ENCODE peak calls at places on chromosomes 3 and 15, in ten cellular contexts. S, K, R, N, L, Y, J, P, H and W are unnamed samples.

GRCh38 chr15:34039506-34040123 is 611 bp upstream of the AVEN start:
- DNase-seq in P (no peak), L (no peak), H (no peak), Y (no peak), N (no peak), S (peak; percentile 36), R (peak; percentile 23), K (no peak), J (peak; percentile 36), W (peak; percentile 60)

GRCh38 chr3:98596902-98597500 is 3.6 kb upstream of the CPOX start:
- DNase-seq in R (peak; percentile 71), N (no peak), K (peak; percentile 46), H (no peak), S (no peak), P (no peak), Y (peak; percentile 16), L (no peak), J (peak; percentile 40), W (no peak)

GRCh38 chr15:57932348-57932747 is 133.2 kb downstream of the ALDH1A2 start:
- DNase-seq in H (no peak), L (no peak), J (no peak), K (no peak), R (no peak), S (no peak), N (no peak), Y (no peak), P (no peak), W (no peak)

GRCh38 chr3:45010718-45011355 is 15.3 kb upstream of the CLEC3B start:
- DNase-seq in H (no peak), L (no peak), N (no peak), K (no peak), P (no peak), R (no peak), S (no peak), Y (peak; percentile 93), J (peak; percentile 88), W (no peak)

GRCh38 chr3:14410501-14411165 is 8.2 kb downstream of the SLC6A6 start:
- DNase-seq in H (no peak), S (no peak), K (no peak), J (peak; percentile 75), P (peak; percentile 53), L (no peak), R (no peak), Y (peak; percentile 89), N (no peak), W (no peak)

GRCh38 chr3:104992618-104993017 is 374.1 kb upstream of the ALCAM start:
- DNase-seq in Y (no peak), H (no peak), S (no peak), K (no peak), N (no peak), L (no peak), R (no peak), P (no peak), J (no peak), W (no peak)

GRCh38 chr15:74835312-74835823 is 7.6 kb downstream of the ULK3 start:
- DNase-seq in N (peak; percentile 69), S (no peak), P (no peak), K (peak; percentile 68), R (peak; percentile 56), Y (peak; percentile 25), H (peak; percentile 65), J (peak; percentile 79), L (peak; percentile 80), W (peak; percentile 74)

GRCh38 chr3:151403246-151403645 is 18.7 kb upstream of the P2RY12 start:
- DNase-seq in S (no peak), L (no peak), J (peak; percentile 62), R (no peak), Y (peak; percentile 62), P (peak; percentile 16), N (no peak), H (no peak), K (no peak), W (no peak)

GRCh38 chr3:138941259-138941885 is 5.6 kb downstream of the FOXL2 start:
- DNase-seq in R (peak; percentile 19), Y (peak; percentile 16), L (peak; percentile 66), P (peak; percentile 11), N (no peak), J (peak; percentile 65), H (no peak), K (peak; percentile 61), S (no peak), W (no peak)

GRCh38 chr15:80367094-80367493 is 37.1 kb upstream of the ARNT2 start:
- DNase-seq in N (no peak), P (no peak), H (no peak), K (no peak), R (no peak), Y (peak; percentile 4), S (no peak), L (no peak), J (no peak), W (no peak)

GRCh38 chr15:83107841-83108181 is 366 bp downstream of the TM6SF1 start:
- DNase-seq in R (peak; percentile 21), P (no peak), S (no peak), N (no peak), K (no peak), Y (no peak), L (no peak), J (no peak), H (peak; percentile 24), W (no peak)

GRCh38 chr3:49732592-49732991 is 8.8 kb upstream of the GMPPB start:
- DNase-seq in J (no peak), L (no peak), K (no peak), R (no peak), Y (no peak), P (no peak), N (no peak), H (no peak), S (no peak), W (no peak)
- TF ChIP-seq CTCF in J (no peak), L (no peak), K (no peak), R (no peak), Y (no peak), P (no peak), N (no peak), H (no peak), S (no peak), W (no peak)

GRCh38 chr15:39200586-39200985 is 380.3 kb upstream of the THBS1 start:
- DNase-seq in J (peak; percentile 46), R (no peak), N (no peak), K (no peak), L (no peak), Y (no peak), P (no peak), H (no peak), S (no peak), W (no peak)

GRCh38 chr15:39195988-39196486 is 384.8 kb upstream of the THBS1 start:
- DNase-seq in J (peak; percentile 99), N (no peak), L (no peak), P (no peak), Y (peak; percentile 89), K (no peak), S (peak; percentile 22), H (no peak), R (no peak), W (no peak)

GRCh38 chr15:39194431-39194830 is 386.4 kb upstream of the THBS1 start:
- DNase-seq in Y (peak; percentile 47), S (no peak), R (no peak), L (no peak), J (no peak), N (no peak), K (no peak), H (no peak), P (no peak), W (no peak)

GRCh38 chr15:39199076-39199475 is 381.8 kb upstream of the THBS1 start:
- DNase-seq in K (no peak), N (peak; percentile 21), P (no peak), Y (peak; percentile 57), J (no peak), H (peak; percentile 33), L (no peak), S (no peak), R (no peak), W (no peak)

DNA sequence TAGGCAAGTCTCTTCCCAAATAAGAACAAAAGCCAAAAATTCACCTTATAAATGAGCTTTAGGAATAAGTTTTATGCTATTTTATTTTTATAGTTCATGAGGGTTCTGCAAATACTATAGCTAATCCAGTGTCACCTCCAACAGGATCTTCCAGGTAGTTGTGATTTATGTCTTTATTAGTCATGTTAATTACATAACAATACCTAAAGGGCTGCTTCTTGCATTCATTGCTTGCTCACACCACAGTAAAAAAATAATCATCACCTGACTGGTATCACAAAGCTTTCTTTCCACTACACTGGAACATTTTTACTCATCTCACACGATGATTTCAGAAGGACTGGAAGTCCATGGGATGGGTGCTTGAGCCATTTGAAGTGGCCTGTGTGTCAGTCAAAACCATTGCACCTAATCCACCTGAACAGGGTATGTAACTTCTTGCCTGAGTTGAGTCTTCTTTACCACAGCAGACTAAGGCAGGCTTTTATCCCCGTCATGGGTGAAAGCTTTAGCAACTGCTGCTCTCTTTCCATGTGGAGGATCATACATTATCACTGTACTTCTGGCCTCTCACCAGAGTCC is 382.7 kb upstream of the THBS1 start:
- DNase-seq in Y (no peak), S (no peak), R (no peak), L (no peak), N (no peak), P (no peak), H (no peak), K (no peak), J (peak; percentile 87), W (no peak)
- TF ChIP-seq CTCF in Y (no peak), S (no peak), R (no peak), L (no peak), N (no peak), P (no peak), H (no peak), K (no peak), J (peak; percentile 16), W (no peak)

DNA sequence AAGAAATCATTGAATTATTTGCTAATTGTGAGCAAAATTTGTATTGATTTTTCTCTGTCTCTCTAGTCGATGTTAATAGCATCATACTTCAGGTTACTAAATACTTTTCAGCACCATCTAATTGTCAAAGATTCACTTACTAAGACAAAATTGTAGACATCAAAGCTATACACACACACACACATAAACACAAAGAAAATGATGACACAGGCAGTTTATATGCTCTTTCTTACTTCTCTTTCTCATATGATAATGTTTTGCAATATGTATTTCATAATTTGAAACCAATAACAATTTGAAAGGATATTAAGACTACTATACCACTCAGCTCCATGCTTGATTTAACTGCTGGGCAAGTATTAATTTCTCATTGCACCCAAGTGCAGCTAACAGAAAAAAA is 406.2 kb downstream of the ROBO2 start:
- DNase-seq in Y (no peak), R (no peak), J (no peak), K (no peak), N (no peak), H (no peak), L (no peak), S (no peak), P (no peak), W (no peak)
- TF ChIP-seq CTCF in Y (no peak), R (no peak), J (no peak), K (no peak), N (no peak), H (no peak), L (no peak), S (no peak), P (no peak), W (no peak)

GRCh38 chr3:184234224-184234623 is 4.8 kb downstream of the VWA5B2 start:
- DNase-seq in J (peak; percentile 92), N (no peak), K (peak; percentile 56), Y (peak; percentile 76), S (no peak), H (peak; percentile 65), P (peak; percentile 38), R (no peak), L (no peak), W (peak; percentile 12)
- TF ChIP-seq CTCF in J (peak; percentile 24), N (no peak), K (no peak), Y (no peak), S (no peak), H (no peak), P (no peak), R (no peak), L (no peak), W (no peak)